ENCODE peak calls at places on chromosome 1, in five cellular contexts. N, C, F, V and X are unnamed samples.

GRCh38 chr1:198601936-198602889 is 36.6 kb upstream of the PTPRC start:
- DNase-seq in V (no peak), N (no peak), F (no peak), C (no peak), X (no peak)

GRCh38 chr1:23817633-23818032 is 7.6 kb downstream of the HMGCL start:
- DNase-seq in V (no peak), N (no peak), F (no peak), C (no peak), X (no peak)

GRCh38 chr1:14320518-14320917 is 278.0 kb upstream of the KAZN start:
- DNase-seq in F (no peak), N (no peak), C (no peak), V (no peak), X (no peak)

GRCh38 chr1:87284456-87285240 is 44.0 kb upstream of the LMO4 start:
- DNase-seq in F (no peak), N (no peak), C (no peak), V (no peak), X (no peak)

GRCh38 chr1:59765036-59765730 is 49.6 kb upstream of the HOOK1 start:
- DNase-seq in N (no peak), V (no peak), C (no peak), F (no peak), X (no peak)

GRCh38 chr1:113835686-113836290 is 23.5 kb upstream of the RSBN1 start:
- DNase-seq in V (no peak), C (no peak), F (no peak), N (no peak), X (no peak)

GRCh38 chr1:89149229-89149628 is 23.3 kb upstream of the GBP2 start:
- DNase-seq in C (no peak), N (peak; percentile 76), V (no peak), F (no peak), X (no peak)

GRCh38 chr1:168135982-168136708 is 585 bp downstream of the GPR161 start:
- DNase-seq in N (peak; percentile 67), C (no peak), F (peak; percentile 64), V (no peak), X (no peak)

GRCh38 chr1:201268604-201269151 is 14.6 kb upstream of the PKP1 start:
- DNase-seq in F (no peak), C (peak; percentile 44), N (peak; percentile 55), V (no peak), X (no peak)

GRCh38 chr1:117371436-117372151 is 4.3 kb downstream of the MAN1A2 start:
- DNase-seq in C (no peak), V (no peak), F (no peak), N (no peak), X (no peak)

GRCh38 chr1:59574085-59574484 is 240.7 kb upstream of the HOOK1 start:
- DNase-seq in N (no peak), C (no peak), F (no peak), V (no peak), X (no peak)

GRCh38 chr1:41631971-41632370 is 147.5 kb upstream of the EDN2 start:
- DNase-seq in C (no peak), N (no peak), F (no peak), V (no peak), X (no peak)

GRCh38 chr1:225691861-225692516 is 39.1 kb upstream of the ENAH start:
- DNase-seq in C (no peak), V (no peak), F (no peak), N (no peak), X (no peak)

GRCh38 chr1:167631987-167632680 is 2.1 kb downstream of the RCSD1 start:
- DNase-seq in F (no peak), N (no peak), V (no peak), C (no peak), X (no peak)

GRCh38 chr1:212070720-212071302 is 35.3 kb downstream of the DTL start:
- DNase-seq in F (no peak), C (no peak), N (no peak), V (no peak), X (no peak)

GRCh38 chr1:183719976-183720497 is 66.9 kb upstream of the APOBEC4 start:
- DNase-seq in C (no peak), F (no peak), V (no peak), N (no peak), X (no peak)

GRCh38 chr1:40059292-40059959 is 18.9 kb downstream of the CAP1 start:
- DNase-seq in C (no peak), N (no peak), F (no peak), V (no peak), X (no peak)

GRCh38 chr1:160999376-160999775 is 21.6 kb downstream of the F11R start:
- DNase-seq in N (no peak), F (no peak), V (no peak), C (no peak), X (no peak)
- H3K4me3 ChIP-seq in N (no peak overlapping the region), F (no peak overlapping the region), V (no peak overlapping the region), C (no peak overlapping the region), X (no peak overlapping the region)

GRCh38 chr1:110091791-110092190 is 20.5 kb upstream of the UBL4B start:
- DNase-seq in N (no peak), C (no peak), F (no peak), V (no peak), X (no peak)
- TF ChIP-seq POLR2A in N (no peak), C (no peak), F (no peak), V (no peak), X (no peak)

GRCh38 chr1:202286622-202287097 is 55.1 kb downstream of the UBE2T start:
- DNase-seq in V (no peak), F (no peak), C (no peak), N (no peak), X (no peak)
- TF ChIP-seq CTCF in V (no peak), F (no peak), C (no peak), N (no peak), X (no peak)

DNA sequence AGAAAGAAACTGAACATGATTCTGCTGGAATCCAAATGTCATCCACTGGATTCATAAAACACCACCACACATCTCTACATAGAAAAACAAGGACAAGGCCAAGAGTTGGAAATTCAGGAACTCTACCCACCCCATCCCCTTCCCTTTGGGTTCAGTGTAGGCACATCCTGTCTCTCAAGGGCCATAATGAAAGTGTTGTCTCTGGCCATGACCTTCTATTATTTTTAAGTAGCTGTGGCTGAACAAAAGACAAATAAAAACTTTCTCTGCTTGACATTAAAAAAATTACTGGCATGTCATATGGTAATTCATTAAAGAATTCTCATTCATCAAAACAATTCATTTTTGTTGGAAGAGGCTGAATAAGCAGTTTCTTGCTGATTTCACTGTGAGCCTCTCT is 54.9 kb upstream of the ZBTB18 start:
- DNase-seq in V (no peak), C (no peak), N (no peak), F (no peak), X (no peak)
- H3K4me3 ChIP-seq in V (no peak overlapping the region), C (no peak overlapping the region), N (no peak overlapping the region), F (no peak overlapping the region), X (no peak overlapping the region)

GRCh38 chr1:38474738-38475623 is 384.6 kb downstream of the RRAGC start:
- DNase-seq in C (no peak), V (no peak), F (no peak), N (no peak), X (no peak)

GRCh38 chr1:38476111-38476783 is 383.3 kb downstream of the RRAGC start:
- DNase-seq in F (no peak), C (no peak), N (no peak), V (no peak), X (no peak)

GRCh38 chr1:38475624-38476005 is 384.0 kb downstream of the RRAGC start:
- DNase-seq in V (no peak), F (no peak), C (no peak), N (no peak), X (no peak)

GRCh38 chr1:38477811-38478210 is 381.8 kb downstream of the RRAGC start:
- DNase-seq in F (no peak), C (no peak), N (no peak), V (no peak), X (no peak)

GRCh38 chr1:38476784-38477175 is 382.8 kb downstream of the RRAGC start:
- DNase-seq in F (no peak), N (no peak), V (no peak), C (no peak), X (no peak)
- TF ChIP-seq POLR2A in F (no peak), N (no peak), V (no peak), C (no peak), X (no peak)

DNA sequence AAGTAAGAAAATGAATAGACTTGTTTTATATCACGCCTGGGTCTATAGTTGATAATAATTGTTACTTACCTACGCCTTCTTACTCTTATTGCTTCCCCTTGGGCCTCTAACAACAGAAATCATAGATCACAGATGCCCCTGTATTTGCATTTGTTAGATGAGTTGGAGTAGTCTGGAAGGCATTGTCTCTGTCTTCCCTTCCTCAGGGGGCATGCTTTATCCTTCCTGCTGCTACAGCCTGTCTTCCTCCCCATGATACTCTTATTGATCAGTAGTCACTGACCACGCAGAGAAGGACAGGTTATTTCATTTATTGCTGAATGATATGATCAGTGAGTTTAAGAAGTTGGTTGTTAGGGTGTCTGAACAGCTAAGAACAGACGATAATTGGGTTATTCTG is 98.4 kb downstream of the DNM3 start:
- DNase-seq in C (no peak), N (no peak), V (no peak), F (no peak), X (no peak)
- TF ChIP-seq CTCF in C (no peak), N (no peak), V (no peak), F (no peak), X (no peak)

DNA sequence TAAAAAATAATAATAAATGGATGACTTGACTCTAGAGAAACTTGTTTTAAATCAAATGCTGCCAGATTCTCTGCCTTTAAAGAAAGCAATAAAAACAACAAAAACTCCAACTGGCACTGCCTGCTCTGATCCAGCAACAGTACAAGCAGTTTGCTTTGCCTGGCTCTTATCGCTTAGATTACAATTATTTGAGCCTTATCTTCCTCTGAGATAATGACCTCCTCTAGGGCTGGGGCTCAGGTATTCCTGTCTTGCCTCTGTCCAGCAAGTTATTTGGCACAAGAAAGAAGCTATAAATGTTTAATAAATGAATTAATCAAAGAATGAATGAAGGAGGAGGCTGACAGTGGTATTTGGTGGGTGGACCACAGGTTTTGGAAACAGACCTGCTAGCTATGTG is 6.7 kb upstream of the SLC2A1 start:
- DNase-seq in C (no peak), F (no peak), V (no peak), N (no peak), X (no peak)
- H3K4me3 ChIP-seq in C (no peak overlapping the region), F (no peak overlapping the region), V (no peak overlapping the region), N (no peak overlapping the region), X (no peak overlapping the region)

DNA sequence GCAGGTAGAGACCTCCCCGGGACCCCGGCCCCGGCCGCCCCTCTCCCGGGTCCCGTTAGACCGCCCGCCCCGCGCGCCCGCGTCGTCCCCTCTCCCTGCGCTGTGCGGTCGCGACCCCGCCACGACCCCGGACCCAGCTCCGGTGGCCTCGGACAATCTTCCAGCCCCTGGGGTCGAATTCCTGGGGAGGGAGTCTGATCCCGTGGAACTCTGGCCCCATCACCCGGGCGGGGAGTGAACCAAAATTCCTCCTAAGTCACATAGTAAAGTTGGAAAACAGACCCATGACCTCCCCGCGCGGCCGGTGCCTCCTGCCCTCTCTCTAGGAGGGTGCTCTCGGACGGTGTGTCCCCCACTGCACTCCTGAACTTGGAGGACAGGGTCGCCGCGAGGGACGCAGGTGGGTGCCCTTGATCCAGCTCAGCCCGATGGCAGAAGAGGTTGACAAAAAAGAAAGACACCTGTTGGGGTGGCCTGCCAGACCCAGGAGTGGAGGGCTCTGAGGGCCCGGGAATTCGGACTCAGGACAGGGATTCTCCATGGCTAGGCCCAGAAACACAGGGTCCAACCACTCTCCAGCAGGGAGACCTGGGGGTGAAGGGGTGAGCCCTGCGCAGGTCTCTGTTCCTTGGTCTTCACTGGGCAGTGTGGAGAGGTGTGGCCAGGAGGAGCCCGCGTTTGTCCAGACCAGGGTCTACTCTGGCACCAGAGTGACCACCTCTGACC is 451 bp downstream of the ADAMTSL4 start:
- DNase-seq in N (peak; percentile 83), C (no peak), F (peak; percentile 69), V (no peak), X (no peak)
- TF ChIP-seq POLR2A in N (no peak), C (no peak), F (peak; percentile 49), V (peak; percentile 51), X (no peak)